ENCODE peak calls at places on chromosome 7, in four cellular contexts. X, I, F and O are unnamed samples. For H3K4me1, the result is how much of the 10 kb centered on the place peaks cover.

GRCh38 chr7:9241826-9242225 is 808.4 kb downstream of the NXPH1 start:
- DNase-seq in X (no peak), I (no peak), F (no peak), O (no peak)

GRCh38 chr7:132472463-132473120 is 103.7 kb downstream of the PLXNA4 start:
- DNase-seq in X (peak), I (no peak), F (no peak), O (no peak)

GRCh38 chr7:149621776-149622175 is 124.2 kb upstream of the ZNF746 start:
- DNase-seq in X (no peak), I (no peak), F (no peak), O (no peak)

GRCh38 chr7:29884399-29885272 is 78.3 kb downstream of the WIPF3 start:
- DNase-seq in X (no peak), I (no peak), F (peak), O (no peak)

GRCh38 chr7:1950623-1951523 is 280.8 kb downstream of the ELFN1 start:
- DNase-seq in X (no peak), I (no peak), F (peak), O (no peak)

GRCh38 chr7:98119257-98119918 is 12.7 kb downstream of the LMTK2 start:
- DNase-seq in X (no peak), I (peak), F (no peak), O (no peak)

GRCh38 chr7:128796325-128796724 is 4.6 kb downstream of the CCDC136 start:
- DNase-seq in X (no peak), I (no peak), F (no peak), O (no peak)

GRCh38 chr7:131219277-131220041 is 108.2 kb upstream of the MKLN1 start:
- DNase-seq in X (peak), I (no peak), F (peak), O (no peak)

GRCh38 chr7:153087498-153087897 is 327.9 kb downstream of the ACTR3B start:
- DNase-seq in X (no peak), I (no peak), F (no peak), O (no peak)

GRCh38 chr7:28076421-28077163 is 104.0 kb downstream of the JAZF1 start:
- DNase-seq in X (no peak), I (no peak), F (no peak), O (no peak)

GRCh38 chr7:66664590-66665293 is 36.1 kb downstream of the KCTD7 start:
- DNase-seq in X (no peak), I (no peak), F (no peak), O (no peak)

GRCh38 chr7:129199406-129199805 is 11.0 kb downstream of the SMO start:
- DNase-seq in X (no peak), I (no peak), F (no peak), O (no peak)

GRCh38 chr7:134886353-134887057 is 99.8 kb upstream of the AGBL3 start:
- DNase-seq in X (no peak), I (peak), F (peak), O (no peak)

GRCh38 chr7:17580141-17580540 is 281.7 kb downstream of the AHR start:
- DNase-seq in X (no peak), I (no peak), F (no peak), O (no peak)

GRCh38 chr7:50655490-50655889 is 90.3 kb upstream of the DDC start:
- DNase-seq in X (no peak), I (no peak), F (no peak), O (no peak)

GRCh38 chr7:47392241-47392759 is 189.6 kb downstream of the TNS3 start:
- DNase-seq in X (peak), I (no peak), F (peak), O (no peak)

GRCh38 chr7:116433246-116433645 is 66.3 kb upstream of the CAV2 start:
- DNase-seq in X (no peak), I (no peak), F (no peak), O (no peak)

GRCh38 chr7:100220833-100221718 is 1.3 kb downstream of the PVRIG start:
- DNase-seq in X (no peak), I (no peak), F (no peak), O (no peak)

GRCh38 chr7:16080131-16080530 is 341.2 kb downstream of the CRPPA start:
- DNase-seq in X (no peak), I (no peak), F (no peak), O (no peak)

DNA sequence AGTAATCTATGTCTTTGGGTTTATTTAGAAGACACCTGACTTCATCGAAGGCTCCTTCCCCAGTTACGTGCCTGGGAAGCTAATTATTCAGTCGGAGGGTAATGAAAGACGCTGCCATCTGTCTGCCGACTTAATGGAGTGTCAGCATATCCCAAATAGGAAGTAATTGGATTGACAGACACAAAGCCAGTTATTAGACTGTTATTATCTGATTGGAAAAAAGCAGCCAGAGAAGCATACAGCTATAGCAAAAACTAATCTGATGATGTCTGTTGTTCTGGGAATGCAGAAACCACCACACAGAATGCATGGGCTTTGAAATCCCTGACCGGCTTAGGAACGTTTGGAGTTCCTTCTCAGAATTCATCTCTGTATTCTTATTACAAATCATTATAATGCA is 330.4 kb upstream of the LRGUK start:
- DNase-seq in X (no peak), I (no peak), F (no peak), O (no peak)
- H3K4me3 ChIP-seq in X (no peak), I (no peak), F (no peak), O (no peak)

DNA sequence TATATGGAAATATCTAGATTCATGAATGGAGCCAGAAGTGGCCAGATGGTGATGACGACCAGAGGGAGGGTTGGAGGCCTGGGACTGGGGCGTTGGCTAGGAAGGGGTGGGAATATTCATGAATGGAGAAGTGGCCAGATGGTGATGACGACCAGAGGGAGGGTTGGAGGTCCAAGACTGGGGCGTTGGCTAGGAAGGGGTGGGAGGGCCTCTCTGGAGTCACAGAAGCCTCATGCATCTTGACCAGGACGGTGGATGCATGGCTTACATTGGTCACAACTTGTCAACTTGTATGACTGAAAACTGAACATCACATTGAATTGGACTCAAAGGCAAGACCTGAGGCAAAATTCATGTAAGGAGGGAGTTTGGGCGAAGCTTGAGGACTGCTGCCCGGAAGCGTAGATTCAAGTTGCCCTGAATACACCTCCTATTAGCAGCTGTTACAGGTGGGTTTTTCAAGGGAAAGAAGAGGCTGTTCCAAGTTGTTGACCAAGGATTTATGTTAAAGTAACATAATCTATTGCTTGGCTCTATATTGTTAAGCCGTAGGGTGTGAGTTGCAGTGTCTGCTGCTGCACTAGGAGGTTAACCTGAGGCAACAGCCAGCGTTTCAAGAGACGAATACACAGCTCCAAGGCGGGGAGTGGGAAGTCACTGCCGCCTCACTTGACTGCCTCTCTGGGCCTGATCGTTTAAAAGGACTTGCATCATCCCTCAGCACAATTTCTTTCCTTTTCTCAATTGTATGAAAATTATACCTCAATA is 55.1 kb upstream of the FAM20C start:
- DNase-seq in X (no peak), I (no peak), F (no peak), O (no peak)
- TF ChIP-seq POLR2A in X (no peak), I (no peak), F (no peak), O (no peak)

GRCh38 chr7:39967420-39968161 is 17.5 kb downstream of the CDK13 start:
- DNase-seq in X (no peak), I (no peak), F (no peak), O (no peak)

GRCh38 chr7:39971924-39972323 is 21.9 kb downstream of the CDK13 start:
- DNase-seq in X (no peak), I (no peak), F (no peak), O (no peak)

GRCh38 chr7:39969431-39969830 is 19.4 kb downstream of the CDK13 start:
- DNase-seq in X (no peak), I (no peak), F (no peak), O (no peak)
- H3K4me1 ChIP-seq in X (under half), I (under half), F (under half), O (under half)

DNA sequence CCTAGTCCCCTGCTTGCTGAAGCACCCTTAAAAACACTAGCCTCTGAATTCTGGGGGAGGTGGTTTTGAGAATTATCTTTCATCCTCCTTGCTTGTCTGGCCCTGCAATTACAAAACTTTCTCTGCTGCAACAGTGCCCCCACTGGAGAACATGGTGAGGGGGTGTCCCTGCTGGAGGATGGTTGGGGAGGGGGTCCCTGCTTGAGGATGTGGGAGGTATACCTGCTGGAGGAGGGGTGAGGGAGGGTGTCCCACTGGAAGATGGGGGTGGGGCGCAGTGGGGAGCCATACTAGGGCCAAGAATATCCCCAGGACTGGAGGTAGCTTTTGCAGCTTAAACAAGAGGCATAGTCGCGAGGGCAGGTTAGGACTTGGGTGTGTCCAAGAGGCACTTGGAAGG is 3.2 kb upstream of the POLM start:
- DNase-seq in X (no peak), I (no peak), F (no peak), O (no peak)
- H3K4me3 ChIP-seq in X (no peak), I (no peak), F (no peak), O (no peak)